ENCODE peak calls at places on chromosomes 6 and 20, in nine cellular contexts. One of them, this sample, is unnamed.

GRCh38 chr20:49948809-49949507 is 12.8 kb downstream of the RNF114 start:
- DNase-seq in lower lobe of right lung: no peak
- DNase-seq in heart left ventricle: no peak
- DNase-seq in neural progenitor cell: no peak
- DNase-seq in kidney: no peak
- DNase-seq in HL-60: peak
- DNase-seq in brain microvascular endothelial cell: peak
- DNase-seq in heart right ventricle: no peak
- DNase-seq in choroid plexus epithelial cell: peak
- DNase-seq in this sample: peak

GRCh38 chr20:1971893-1972586 is 21.8 kb downstream of the PDYN start:
- DNase-seq in HL-60: no peak
- DNase-seq in heart right ventricle: no peak
- DNase-seq in kidney: no peak
- DNase-seq in brain microvascular endothelial cell: no peak
- DNase-seq in neural progenitor cell: peak
- DNase-seq in heart left ventricle: no peak
- DNase-seq in lower lobe of right lung: no peak
- DNase-seq in choroid plexus epithelial cell: no peak
- DNase-seq in this sample: no peak

GRCh38 chr6:126477678-126478077 is 137.8 kb downstream of the CENPW start:
- DNase-seq in neural progenitor cell: no peak
- DNase-seq in HL-60: no peak
- DNase-seq in heart right ventricle: no peak
- DNase-seq in choroid plexus epithelial cell: no peak
- DNase-seq in kidney: no peak
- DNase-seq in heart left ventricle: no peak
- DNase-seq in lower lobe of right lung: no peak
- DNase-seq in brain microvascular endothelial cell: no peak
- DNase-seq in this sample: no peak

GRCh38 chr20:63568986-63569949 is 4.8 kb downstream of the HELZ2 start:
- DNase-seq in choroid plexus epithelial cell: no peak
- DNase-seq in HL-60: peak
- DNase-seq in heart left ventricle: no peak
- DNase-seq in neural progenitor cell: no peak
- DNase-seq in lower lobe of right lung: no peak
- DNase-seq in brain microvascular endothelial cell: no peak
- DNase-seq in kidney: no peak
- DNase-seq in heart right ventricle: no peak
- DNase-seq in this sample: no peak

GRCh38 chr6:64712606-64713005 is 994.4 kb downstream of the EYS start:
- DNase-seq in choroid plexus epithelial cell: peak
- DNase-seq in heart left ventricle: no peak
- DNase-seq in neural progenitor cell: no peak
- DNase-seq in brain microvascular endothelial cell: no peak
- DNase-seq in kidney: no peak
- DNase-seq in heart right ventricle: no peak
- DNase-seq in HL-60: no peak
- DNase-seq in lower lobe of right lung: no peak
- DNase-seq in this sample: peak

GRCh38 chr20:40650707-40651106 is 38.3 kb downstream of the MAFB start:
- DNase-seq in choroid plexus epithelial cell: peak
- DNase-seq in neural progenitor cell: no peak
- DNase-seq in kidney: no peak
- DNase-seq in HL-60: no peak
- DNase-seq in heart right ventricle: no peak
- DNase-seq in lower lobe of right lung: no peak
- DNase-seq in brain microvascular endothelial cell: no peak
- DNase-seq in heart left ventricle: no peak
- DNase-seq in this sample: no peak

GRCh38 chr6:1572892-1573291 is 36.8 kb upstream of the FOXC1 start:
- DNase-seq in kidney: no peak
- DNase-seq in heart right ventricle: no peak
- DNase-seq in lower lobe of right lung: no peak
- DNase-seq in neural progenitor cell: no peak
- DNase-seq in choroid plexus epithelial cell: no peak
- DNase-seq in heart left ventricle: no peak
- DNase-seq in brain microvascular endothelial cell: no peak
- DNase-seq in HL-60: no peak
- DNase-seq in this sample: no peak

GRCh38 chr6:63527658-63528514 is 44.4 kb upstream of the LOC128125822 start:
- DNase-seq in heart left ventricle: no peak
- DNase-seq in brain microvascular endothelial cell: peak
- DNase-seq in lower lobe of right lung: no peak
- DNase-seq in neural progenitor cell: no peak
- DNase-seq in choroid plexus epithelial cell: peak
- DNase-seq in HL-60: no peak
- DNase-seq in heart right ventricle: no peak
- DNase-seq in kidney: no peak
- DNase-seq in this sample: peak

GRCh38 chr20:1618954-1619550 is 757 bp downstream of the SIRPB1 start:
- DNase-seq in choroid plexus epithelial cell: no peak
- DNase-seq in lower lobe of right lung: no peak
- DNase-seq in brain microvascular endothelial cell: no peak
- DNase-seq in HL-60: peak
- DNase-seq in heart right ventricle: no peak
- DNase-seq in heart left ventricle: no peak
- DNase-seq in kidney: no peak
- DNase-seq in neural progenitor cell: no peak
- DNase-seq in this sample: no peak

GRCh38 chr6:2245954-2246863 is 804 bp upstream of the GMDS start:
- DNase-seq in neural progenitor cell: peak
- DNase-seq in choroid plexus epithelial cell: peak
- DNase-seq in lower lobe of right lung: peak
- DNase-seq in kidney: peak
- DNase-seq in brain microvascular endothelial cell: peak
- DNase-seq in heart left ventricle: peak
- DNase-seq in heart right ventricle: peak
- DNase-seq in HL-60: peak
- DNase-seq in this sample: peak

GRCh38 chr20:59831024-59831900 is 102.2 kb downstream of the SYCP2 start:
- DNase-seq in heart left ventricle: no peak
- DNase-seq in lower lobe of right lung: peak
- DNase-seq in kidney: peak
- DNase-seq in brain microvascular endothelial cell: no peak
- DNase-seq in neural progenitor cell: no peak
- DNase-seq in HL-60: no peak
- DNase-seq in choroid plexus epithelial cell: no peak
- DNase-seq in heart right ventricle: no peak
- DNase-seq in this sample: no peak

GRCh38 chr6:24323632-24324337 is 34.1 kb downstream of the DCDC2 start:
- DNase-seq in choroid plexus epithelial cell: no peak
- DNase-seq in neural progenitor cell: peak
- DNase-seq in heart left ventricle: no peak
- DNase-seq in heart right ventricle: no peak
- DNase-seq in brain microvascular endothelial cell: no peak
- DNase-seq in kidney: no peak
- DNase-seq in HL-60: no peak
- DNase-seq in lower lobe of right lung: no peak
- DNase-seq in this sample: peak

GRCh38 chr6:50093938-50094272 is 44.2 kb upstream of the DEFB112 start:
- DNase-seq in heart left ventricle: no peak
- DNase-seq in choroid plexus epithelial cell: no peak
- DNase-seq in HL-60: no peak
- DNase-seq in brain microvascular endothelial cell: no peak
- DNase-seq in kidney: no peak
- DNase-seq in lower lobe of right lung: no peak
- DNase-seq in heart right ventricle: no peak
- DNase-seq in neural progenitor cell: no peak
- DNase-seq in this sample: no peak

GRCh38 chr6:50102676-50103075 is 52.9 kb upstream of the DEFB112 start:
- DNase-seq in HL-60: no peak
- DNase-seq in heart left ventricle: no peak
- DNase-seq in kidney: no peak
- DNase-seq in lower lobe of right lung: no peak
- DNase-seq in brain microvascular endothelial cell: no peak
- DNase-seq in heart right ventricle: no peak
- DNase-seq in neural progenitor cell: no peak
- DNase-seq in choroid plexus epithelial cell: no peak
- DNase-seq in this sample: no peak

GRCh38 chr6:50093116-50093937 is 43.6 kb upstream of the DEFB112 start:
- DNase-seq in neural progenitor cell: no peak
- DNase-seq in heart left ventricle: no peak
- DNase-seq in HL-60: no peak
- DNase-seq in kidney: no peak
- DNase-seq in heart right ventricle: no peak
- DNase-seq in lower lobe of right lung: no peak
- DNase-seq in choroid plexus epithelial cell: no peak
- DNase-seq in brain microvascular endothelial cell: no peak
- DNase-seq in this sample: no peak

GRCh38 chr6:50096267-50096666 is 46.5 kb upstream of the DEFB112 start:
- DNase-seq in HL-60: no peak
- DNase-seq in kidney: no peak
- DNase-seq in choroid plexus epithelial cell: no peak
- DNase-seq in heart left ventricle: no peak
- DNase-seq in brain microvascular endothelial cell: no peak
- DNase-seq in neural progenitor cell: no peak
- DNase-seq in lower lobe of right lung: no peak
- DNase-seq in heart right ventricle: no peak
- DNase-seq in this sample: no peak

GRCh38 chr6:50098306-50098705 is 48.6 kb upstream of the DEFB112 start:
- DNase-seq in choroid plexus epithelial cell: no peak
- DNase-seq in brain microvascular endothelial cell: no peak
- DNase-seq in HL-60: no peak
- DNase-seq in heart left ventricle: no peak
- DNase-seq in kidney: no peak
- DNase-seq in heart right ventricle: no peak
- DNase-seq in neural progenitor cell: no peak
- DNase-seq in lower lobe of right lung: no peak
- DNase-seq in this sample: no peak
- TF ChIP-seq CTCF in choroid plexus epithelial cell: no peak
- TF ChIP-seq CTCF in brain microvascular endothelial cell: no peak
- TF ChIP-seq CTCF in HL-60: no peak
- TF ChIP-seq CTCF in heart left ventricle: no peak
- TF ChIP-seq CTCF in kidney: no peak
- TF ChIP-seq CTCF in heart right ventricle: no peak
- TF ChIP-seq CTCF in neural progenitor cell: no peak
- TF ChIP-seq CTCF in lower lobe of right lung: no peak
- TF ChIP-seq CTCF in this sample: no peak

DNA sequence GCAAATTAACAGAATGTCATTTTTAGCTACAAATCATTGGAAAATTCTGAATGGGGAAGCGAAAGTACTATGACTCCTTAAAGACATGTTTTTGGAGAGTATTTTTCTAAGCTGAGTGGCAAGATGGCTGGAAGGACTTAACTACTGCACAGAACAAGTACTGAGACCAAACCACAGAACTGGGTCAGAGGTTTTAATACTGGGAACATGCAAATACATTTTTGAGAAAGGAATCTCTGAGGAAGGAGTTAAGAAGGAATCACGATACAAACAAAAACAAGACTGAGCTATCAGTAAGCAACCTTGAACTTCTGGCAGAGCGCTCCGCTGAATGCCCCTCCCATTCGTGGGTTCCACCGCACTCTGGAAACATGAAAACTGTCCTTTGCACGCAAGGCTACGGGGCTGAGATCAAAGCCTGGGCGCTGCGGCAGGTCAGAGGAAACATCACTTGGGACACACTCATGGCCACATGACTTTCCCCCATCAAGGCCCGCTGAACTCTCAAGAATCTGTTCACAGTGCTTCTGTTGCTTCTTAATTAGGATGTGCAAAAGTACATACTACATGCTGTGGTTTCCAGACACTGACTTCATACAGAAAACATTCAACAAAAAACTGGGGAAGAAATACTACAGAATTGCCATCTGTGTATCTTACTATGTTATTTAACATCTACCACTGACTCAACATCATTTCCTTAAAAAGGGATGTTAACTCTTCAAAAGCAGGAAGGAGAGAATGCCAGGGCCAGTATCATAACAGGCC is 27.8 kb downstream of the SLC23A2 start:
- DNase-seq in lower lobe of right lung: peak
- DNase-seq in heart right ventricle: peak
- DNase-seq in kidney: peak
- DNase-seq in HL-60: peak
- DNase-seq in choroid plexus epithelial cell: peak
- DNase-seq in brain microvascular endothelial cell: peak
- DNase-seq in neural progenitor cell: no peak
- DNase-seq in heart left ventricle: peak
- DNase-seq in this sample: peak
- H3K4me3 ChIP-seq in lower lobe of right lung: peak
- H3K4me3 ChIP-seq in heart right ventricle: peak
- H3K4me3 ChIP-seq in kidney: peak
- H3K4me3 ChIP-seq in HL-60: no peak
- H3K4me3 ChIP-seq in choroid plexus epithelial cell: peak
- H3K4me3 ChIP-seq in brain microvascular endothelial cell: peak
- H3K4me3 ChIP-seq in neural progenitor cell: no peak
- H3K4me3 ChIP-seq in heart left ventricle: peak
- H3K4me3 ChIP-seq in this sample: peak

GRCh38 chr6:19979059-19979458 is 141.9 kb downstream of the ID4 start:
- DNase-seq in lower lobe of right lung: no peak
- DNase-seq in choroid plexus epithelial cell: no peak
- DNase-seq in brain microvascular endothelial cell: no peak
- DNase-seq in heart left ventricle: no peak
- DNase-seq in kidney: no peak
- DNase-seq in HL-60: no peak
- DNase-seq in neural progenitor cell: no peak
- DNase-seq in heart right ventricle: no peak
- DNase-seq in this sample: no peak

GRCh38 chr6:19986691-19987438 is 149.7 kb downstream of the ID4 start:
- DNase-seq in choroid plexus epithelial cell: no peak
- DNase-seq in heart left ventricle: no peak
- DNase-seq in kidney: no peak
- DNase-seq in neural progenitor cell: no peak
- DNase-seq in HL-60: no peak
- DNase-seq in brain microvascular endothelial cell: no peak
- DNase-seq in heart right ventricle: no peak
- DNase-seq in lower lobe of right lung: no peak
- DNase-seq in this sample: no peak

GRCh38 chr6:19988555-19988954 is 151.4 kb downstream of the ID4 start:
- DNase-seq in lower lobe of right lung: no peak
- DNase-seq in heart right ventricle: no peak
- DNase-seq in heart left ventricle: no peak
- DNase-seq in HL-60: no peak
- DNase-seq in neural progenitor cell: peak
- DNase-seq in brain microvascular endothelial cell: peak
- DNase-seq in kidney: no peak
- DNase-seq in choroid plexus epithelial cell: peak
- DNase-seq in this sample: peak

DNA sequence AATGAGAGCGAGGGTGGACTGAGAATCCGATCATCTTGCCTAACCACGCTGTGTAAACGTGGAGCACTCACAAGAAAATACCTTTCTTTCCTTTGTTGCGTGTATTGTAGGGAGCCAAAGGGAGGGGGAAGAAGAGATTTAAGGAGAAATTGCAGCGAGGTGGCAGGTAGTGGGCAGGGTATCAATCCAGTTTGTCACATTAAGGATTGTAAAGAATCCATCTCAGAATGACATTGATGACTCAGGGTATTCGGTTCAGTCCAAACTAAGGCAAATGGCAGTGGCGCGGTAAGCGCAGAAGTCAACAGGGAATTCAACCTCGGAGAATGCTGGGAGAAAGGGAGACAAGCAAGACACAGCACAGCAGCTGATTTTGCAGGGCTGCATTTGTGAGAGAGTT is 146.2 kb downstream of the ID4 start:
- DNase-seq in HL-60: no peak
- DNase-seq in lower lobe of right lung: no peak
- DNase-seq in heart right ventricle: no peak
- DNase-seq in choroid plexus epithelial cell: no peak
- DNase-seq in brain microvascular endothelial cell: no peak
- DNase-seq in heart left ventricle: no peak
- DNase-seq in neural progenitor cell: no peak
- DNase-seq in kidney: no peak
- DNase-seq in this sample: no peak
- TF ChIP-seq CTCF in HL-60: no peak
- TF ChIP-seq CTCF in lower lobe of right lung: no peak
- TF ChIP-seq CTCF in heart right ventricle: no peak
- TF ChIP-seq CTCF in choroid plexus epithelial cell: no peak
- TF ChIP-seq CTCF in brain microvascular endothelial cell: no peak
- TF ChIP-seq CTCF in heart left ventricle: no peak
- TF ChIP-seq CTCF in neural progenitor cell: no peak
- TF ChIP-seq CTCF in kidney: no peak
- TF ChIP-seq CTCF in this sample: no peak

GRCh38 chr6:45533394-45533793 is 155.7 kb upstream of the SUPT3H start:
- DNase-seq in choroid plexus epithelial cell: no peak
- DNase-seq in heart right ventricle: no peak
- DNase-seq in HL-60: no peak
- DNase-seq in brain microvascular endothelial cell: no peak
- DNase-seq in neural progenitor cell: no peak
- DNase-seq in heart left ventricle: no peak
- DNase-seq in lower lobe of right lung: no peak
- DNase-seq in kidney: no peak
- DNase-seq in this sample: no peak
- H3K4me3 ChIP-seq in choroid plexus epithelial cell: peak
- H3K4me3 ChIP-seq in heart right ventricle: peak
- H3K4me3 ChIP-seq in HL-60: no peak
- H3K4me3 ChIP-seq in brain microvascular endothelial cell: no peak
- H3K4me3 ChIP-seq in neural progenitor cell: no peak
- H3K4me3 ChIP-seq in heart left ventricle: peak
- H3K4me3 ChIP-seq in lower lobe of right lung: peak
- H3K4me3 ChIP-seq in kidney: no peak
- H3K4me3 ChIP-seq in this sample: peak

This sample was measured in astrocyte of the spinal cord.